ENCODE peak calls at places on chromosomes 1 and 21, in ten cellular contexts. K is activated CD4-positive, CD25-positive, alpha-beta regulatory T cell; Q is activated CD4-positive, alpha-beta memory T cell treated with anti-CD3 and anti-CD28 coated beads, Interleukin-2, amount 10 ng/mL, durations not matched to agents 7 days and 5 days; M is Karpas-422; P is stimulated activated CD8-positive, alpha-beta memory T cell treated with anti-CD3 and anti-CD28 coated beads, Interleukin-4, amount 100 ng/mL, for 4 hours; D is SJSA1; I is left cardiac atrium; L is Right ventricle myocardium inferior; W is NCI-H510A; F is kidney epithelial cell. A is an unnamed sample.

GRCh38 chr1:155893389-155894142 is 17.6 kb downstream of the RIT1 start:
- DNase-seq in M (no peak), I (peak), P (no peak), L (no peak), K (no peak), W (no peak), Q (peak), D (peak), F (peak), A (no peak)

GRCh38 chr1:9822490-9822889 is 1.3 kb downstream of the CLSTN1 start:
- DNase-seq in K (no peak), I (no peak), W (no peak), Q (no peak), F (no peak), M (peak), D (no peak), P (no peak), L (no peak), A (no peak)

GRCh38 chr1:235069577-235070563 is 58.8 kb downstream of the TOMM20 start:
- DNase-seq in L (no peak), P (no peak), F (peak), K (no peak), W (peak), M (no peak), D (peak), Q (no peak), I (peak), A (no peak)

GRCh38 chr1:56816264-56816663 is 2.9 kb downstream of the FYB2 start:
- DNase-seq in K (no peak), F (no peak), I (no peak), W (no peak), P (no peak), D (no peak), L (no peak), M (no peak), Q (no peak), A (no peak)

GRCh38 chr1:66552287-66552686 is 18.3 kb downstream of the SGIP1 start:
- DNase-seq in W (no peak), I (no peak), M (no peak), P (no peak), F (no peak), D (no peak), K (no peak), L (no peak), Q (no peak), A (no peak)

GRCh38 chr1:94803517-94804441 is 16.4 kb upstream of the SLC44A3 start:
- DNase-seq in L (no peak), K (no peak), M (no peak), Q (no peak), I (no peak), W (no peak), D (no peak), F (no peak), P (no peak), A (peak)

GRCh38 chr1:20884513-20884912 is 97.4 kb upstream of the HP1BP3 start:
- DNase-seq in W (no peak), F (no peak), L (no peak), Q (no peak), I (no peak), P (no peak), M (no peak), K (no peak), D (no peak), A (no peak)

GRCh38 chr1:163414778-163415177 is 93.0 kb downstream of the NUF2 start:
- DNase-seq in P (no peak), D (no peak), Q (no peak), W (no peak), M (no peak), I (no peak), K (no peak), L (no peak), F (no peak), A (no peak)

GRCh38 chr1:160416369-160416768 is 16.0 kb downstream of the VANGL2 start:
- DNase-seq in D (no peak), M (no peak), L (no peak), K (no peak), W (no peak), P (no peak), I (no peak), F (no peak), Q (no peak), A (no peak)

GRCh38 chr1:43059640-43060574 is 101.2 kb upstream of the SLC2A1 start:
- DNase-seq in D (no peak), M (no peak), F (no peak), K (no peak), Q (no peak), P (no peak), W (no peak), L (no peak), I (no peak), A (no peak)

GRCh38 chr1:147486876-147487656 is 54.2 kb upstream of the BCL9 start:
- DNase-seq in F (no peak), P (no peak), Q (no peak), K (no peak), M (no peak), W (no peak), L (no peak), I (no peak), D (no peak), A (no peak)

GRCh38 chr1:109649380-109649987 is 6.4 kb upstream of the GSTM4 start:
- DNase-seq in D (peak), Q (no peak), K (no peak), F (no peak), I (no peak), P (no peak), W (no peak), L (no peak), M (no peak), A (no peak)

GRCh38 chr21:33963848-33964555 is 48.4 kb upstream of the ATP5PO start:
- DNase-seq in L (no peak), P (no peak), M (no peak), I (no peak), W (no peak), D (no peak), F (no peak), Q (no peak), K (no peak), A (no peak)

GRCh38 chr1:91440845-91441244 is 36.2 kb upstream of the HFM1 start:
- DNase-seq in P (no peak), W (no peak), K (no peak), M (peak), I (no peak), Q (no peak), F (no peak), D (no peak), L (no peak), A (no peak)